ENCODE peak calls at places on chromosomes 16 and 17, in four cellular contexts. A is esophagus squamous epithelium, S is psoas muscle, O is thoracic aorta. L is an unnamed sample. For H3K4me1, the result is how much of the 10 kb centered on the place peaks cover.

GRCh38 chr16:24784121-24784520 is 54.7 kb downstream of the TNRC6A start:
- DNase-seq in A (no peak), S (no peak), O (no peak), L (no peak)

GRCh38 chr16:82834156-82834758 is 207.5 kb downstream of the CDH13 start:
- DNase-seq in A (no peak), S (no peak), O (no peak), L (peak)

GRCh38 chr16:54112807-54113206 is 173.8 kb downstream of the IRX3 start:
- DNase-seq in A (no peak), S (no peak), O (no peak), L (no peak)

GRCh38 chr16:79834720-79835119 is 234.2 kb upstream of the MAF start:
- DNase-seq in A (no peak), S (no peak), O (no peak), L (no peak)

GRCh38 chr17:6910987-6911603 is 79.6 kb upstream of the TEKT1 start:
- DNase-seq in A (no peak), S (no peak), O (no peak), L (no peak)

GRCh38 chr17:28901866-28902818 is 737 bp downstream of the DHRS13 start:
- DNase-seq in A (no peak), S (no peak), O (no peak), L (no peak)

GRCh38 chr16:82639666-82640336 is 13.0 kb downstream of the CDH13 start:
- DNase-seq in A (no peak), S (peak), O (no peak), L (no peak)

GRCh38 chr17:13490906-13491502 is 110.7 kb downstream of the HS3ST3A1 start:
- DNase-seq in A (no peak), S (no peak), O (no peak), L (no peak)

GRCh38 chr17:35536664-35537160 is 766 bp downstream of the SLFN12L start:
- DNase-seq in A (no peak), S (no peak), O (no peak), L (no peak)

GRCh38 chr17:27367121-27367981 is 73.4 kb downstream of the WSB1 start:
- DNase-seq in A (no peak), S (no peak), O (no peak), L (no peak)

GRCh38 chr17:76270127-76270592 is 5.0 kb downstream of the UBALD2 start:
- DNase-seq in A (no peak), S (peak), O (no peak), L (no peak)

GRCh38 chr16:31488630-31489564 is 6.0 kb downstream of the SLC5A2 start:
- DNase-seq in A (no peak), S (peak), O (no peak), L (no peak)

GRCh38 chr17:62882878-62883277 is 74.8 kb upstream of the MARCHF10 start:
- DNase-seq in A (no peak), S (no peak), O (no peak), L (peak)

GRCh38 chr17:80862978-80863377 is 128.7 kb upstream of the CHMP6 start:
- DNase-seq in A (no peak), S (no peak), O (no peak), L (no peak)

GRCh38 chr16:85865-86264 is 7.8 kb downstream of the MPG start:
- DNase-seq in A (no peak), S (no peak), O (no peak), L (no peak)

GRCh38 chr16:83060-83603 is 5.1 kb downstream of the MPG start:
- DNase-seq in A (no peak), S (no peak), O (no peak), L (no peak)

GRCh38 chr16:85453-85782 is 7.4 kb downstream of the MPG start:
- DNase-seq in A (no peak), S (peak), O (no peak), L (no peak)

GRCh38 chr16:84718-85452 is 6.9 kb downstream of the MPG start:
- DNase-seq in A (no peak), S (peak), O (peak), L (no peak)

GRCh38 chr16:83781-84615 is 6.0 kb downstream of the MPG start:
- DNase-seq in A (no peak), S (no peak), O (no peak), L (no peak)
- H3K4me1 ChIP-seq in A (under half), S (under half), O (half or more), L (under half)

DNA sequence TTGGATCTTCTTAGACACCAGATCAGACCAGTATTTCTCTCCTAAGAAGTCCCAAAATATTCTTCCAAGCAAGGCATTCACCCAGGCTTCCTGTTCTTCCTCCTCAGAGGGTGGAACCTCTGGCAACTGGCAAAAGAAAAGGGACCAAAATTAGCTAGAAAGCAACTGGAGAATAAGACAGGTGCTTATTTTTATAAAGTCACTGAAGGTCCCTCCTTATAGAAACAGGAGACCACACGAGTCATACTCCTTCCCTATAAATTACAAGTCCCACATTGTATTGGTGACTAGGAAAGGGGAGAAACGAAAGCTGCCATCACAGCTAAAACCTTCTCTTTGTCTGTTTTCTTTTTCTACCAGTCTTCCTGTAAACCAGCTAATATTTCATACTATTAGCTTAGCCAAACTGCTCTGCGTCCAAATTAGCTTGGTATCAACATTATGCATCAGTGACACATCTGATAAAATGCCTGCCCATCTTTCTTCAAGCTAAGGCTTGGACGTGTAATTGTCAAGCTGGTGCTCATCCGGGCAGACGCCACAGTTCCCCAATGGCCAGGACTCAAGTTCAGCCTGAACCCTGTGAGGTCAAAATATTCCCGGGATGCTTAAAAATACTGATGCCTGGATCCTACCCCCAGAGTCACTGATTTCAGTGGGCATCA is 47.5 kb upstream of the ERN1 start:
- DNase-seq in A (no peak), S (no peak), O (no peak), L (peak)
- H3K4me1 ChIP-seq in A (under half), S (half or more), O (half or more), L (under half)

GRCh38 chr17:41915566-41915965 is 3.2 kb downstream of the ACLY start:
- DNase-seq in A (no peak), S (no peak), O (no peak), L (no peak)
- H3K4me1 ChIP-seq in A (under half), S (under half), O (under half), L (under half)

GRCh38 chr16:29662000-29662728 is 883 bp upstream of the SPN start:
- DNase-seq in A (no peak), S (no peak), O (no peak), L (no peak)
- H3K4me1 ChIP-seq in A (under half), S (under half), O (under half), L (under half)

DNA sequence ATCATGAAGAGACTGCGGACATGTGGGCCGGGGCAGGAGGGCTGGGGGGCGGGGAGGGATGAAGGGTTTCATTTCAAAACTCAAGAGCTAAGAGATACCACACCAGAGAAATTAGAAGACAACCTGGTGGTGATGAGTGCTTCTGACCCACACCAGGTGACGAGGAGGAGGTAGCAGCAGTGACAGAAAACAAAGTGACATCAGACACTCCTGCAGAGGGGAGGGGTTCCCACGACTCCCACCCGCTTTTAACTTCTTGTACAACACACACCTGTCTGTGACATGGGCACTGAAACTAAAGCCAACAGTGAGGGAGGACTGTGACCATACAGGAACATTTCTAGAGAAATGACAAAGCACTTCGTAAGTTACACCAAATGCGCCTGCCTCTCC is 112.9 kb downstream of the ANKRD11 start:
- DNase-seq in A (no peak), S (no peak), O (no peak), L (no peak)
- H3K4me1 ChIP-seq in A (under half), S (half or more), O (half or more), L (half or more)

GRCh38 chr17:7943291-7943690 is 11.3 kb downstream of the CNTROB start:
- DNase-seq in A (no peak), S (no peak), O (no peak), L (no peak)

GRCh38 chr17:7945651-7946050 is 13.6 kb downstream of the CNTROB start:
- DNase-seq in A (no peak), S (no peak), O (no peak), L (no peak)

GRCh38 chr17:7944321-7944720 is 12.3 kb downstream of the CNTROB start:
- DNase-seq in A (no peak), S (no peak), O (no peak), L (no peak)

GRCh38 chr17:7947651-7948050 is 15.6 kb downstream of the CNTROB start:
- DNase-seq in A (no peak), S (no peak), O (no peak), L (no peak)

DNA sequence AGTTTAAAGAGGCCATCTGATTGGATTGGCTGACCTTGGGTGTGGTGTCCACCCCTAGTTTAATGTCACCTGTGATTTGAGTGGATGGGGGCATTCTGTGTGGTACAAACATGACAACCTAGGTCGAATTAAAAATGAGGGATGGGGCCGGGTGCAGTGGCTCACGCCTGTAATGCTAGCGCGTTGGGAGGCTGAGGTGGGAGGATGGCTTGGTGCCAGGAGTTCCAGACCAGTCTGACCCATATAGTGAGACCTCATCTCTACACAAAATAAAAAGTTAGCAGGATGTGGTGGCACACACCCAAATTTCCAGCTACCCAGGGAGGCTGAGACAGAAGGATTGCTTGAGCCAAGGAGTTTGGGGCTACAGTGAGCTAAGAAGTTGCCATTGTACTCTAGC is 14.4 kb downstream of the CNTROB start:
- DNase-seq in A (no peak), S (no peak), O (no peak), L (no peak)
- H3K4me1 ChIP-seq in A (under half), S (under half), O (under half), L (under half)

DNA sequence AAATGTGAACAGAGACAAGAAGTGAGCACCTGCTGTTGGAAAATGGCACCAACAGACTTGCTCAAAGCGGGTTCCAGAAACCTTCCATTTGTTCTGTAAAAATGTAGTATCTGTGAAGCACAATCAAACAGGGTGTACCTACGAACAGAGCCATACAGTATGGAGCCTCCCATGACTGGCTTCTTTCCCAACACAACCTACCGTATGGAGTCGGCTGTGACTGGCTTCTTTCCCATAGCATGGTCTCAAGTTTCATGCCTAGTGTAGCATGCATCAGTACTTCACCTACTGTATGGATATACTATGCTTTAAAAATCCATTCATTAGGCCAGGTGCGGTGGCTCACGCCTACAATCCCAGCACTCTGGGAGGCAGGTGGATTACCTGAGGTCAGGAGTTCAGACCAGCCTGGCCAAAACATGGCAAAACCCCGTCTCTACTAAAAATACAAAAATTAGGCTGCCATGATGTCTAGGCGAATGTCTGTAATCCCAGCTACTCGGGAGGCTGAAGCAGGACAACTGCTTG is 26.2 kb downstream of the YWHAE start:
- DNase-seq in A (no peak), S (no peak), O (no peak), L (no peak)
- H3K4me1 ChIP-seq in A (half or more), S (half or more), O (half or more), L (half or more)

GRCh38 chr16:9630985-9631384 is 539.5 kb downstream of the HAPSTR1 start:
- DNase-seq in A (no peak), S (no peak), O (no peak), L (no peak)
- H3K4me1 ChIP-seq in A (under half), S (under half), O (under half), L (under half)

GRCh38 chr17:73569758-73570319 is 74.4 kb downstream of the SDK2 start:
- DNase-seq in A (no peak), S (peak), O (no peak), L (no peak)
- H3K4me1 ChIP-seq in A (under half), S (under half), O (under half), L (under half)